ENCODE peak calls at places on chromosomes 3 and 15, in eight cellular contexts. U is right atrium auricular region, Z is mucosa of descending colon, Q is cardiac muscle cell, I is H1, V is pancreas, K is adrenal gland, C is IMR-90. X is an unnamed sample. For H3K4me1 and H3K9me3, the result is how much of the 10 kb centered on the place peaks cover.

GRCh38 chr3:169604568-169604967 is 58.9 kb downstream of the MECOM start:
- DNase-seq in Z (no peak), K (no peak), C (no peak), U (no peak), Q (peak), I (no peak), V (no peak), X (no peak)

GRCh38 chr3:186149319-186149718 is 40.4 kb upstream of the ETV5 start:
- DNase-seq in C (no peak), I (no peak), V (no peak), U (no peak), Z (no peak), K (no peak), Q (no peak), X (no peak)

GRCh38 chr3:159069076-159069475 is 267.2 kb downstream of the MFSD1 start:
- DNase-seq in C (no peak), I (no peak), K (no peak), V (no peak), Q (no peak), U (no peak), Z (no peak), X (no peak)

GRCh38 chr15:98853593-98854420 is 153.8 kb downstream of the PGPEP1L start:
- DNase-seq in K (no peak), Q (peak), U (no peak), C (no peak), Z (peak), V (no peak), I (no peak), X (no peak)

GRCh38 chr15:40695469-40695910 is 516 bp downstream of the RAD51 start:
- DNase-seq in V (no peak), I (no peak), C (peak), K (no peak), Z (no peak), U (no peak), Q (peak), X (no peak)

GRCh38 chr3:71064976-71065763 is 518.4 kb downstream of the FOXP1 start:
- DNase-seq in V (peak), U (peak), Z (peak), Q (peak), C (peak), I (no peak), K (peak), X (no peak)

GRCh38 chr3:12758025-12758830 is 831 bp downstream of the TMEM40 start:
- DNase-seq in I (no peak), V (no peak), U (peak), Z (no peak), C (peak), K (peak), Q (peak), X (no peak)

GRCh38 chr3:107432013-107432515 is 54.8 kb downstream of the CCDC54 start:
- DNase-seq in V (no peak), U (no peak), Q (peak), C (peak), K (no peak), I (no peak), Z (no peak), X (no peak)

GRCh38 chr3:108489776-108490175 is 20.6 kb downstream of the MYH15 start:
- DNase-seq in I (no peak), U (no peak), C (peak), Z (no peak), V (no peak), K (peak), Q (peak), X (peak)

GRCh38 chr15:42734076-42734672 is 2.8 kb downstream of the CDAN1 start:
- DNase-seq in I (no peak), Q (no peak), U (no peak), K (no peak), Z (no peak), C (no peak), V (no peak), X (no peak)

GRCh38 chr3:190031887-190032752 is 88.6 kb downstream of the P3H2 start:
- DNase-seq in C (peak), U (no peak), I (no peak), Z (no peak), K (no peak), V (no peak), Q (no peak), X (no peak)

GRCh38 chr3:143970773-143971366 is 753 bp upstream of the DIPK2A start:
- DNase-seq in Z (peak), V (peak), K (peak), U (peak), Q (no peak), C (peak), I (no peak), X (peak)

GRCh38 chr3:138136208-138136607 is 4.0 kb upstream of the A4GNT start:
- DNase-seq in V (no peak), C (no peak), K (no peak), Z (no peak), I (no peak), Q (no peak), U (no peak), X (no peak)

GRCh38 chr15:59456114-59456513 is 18.1 kb downstream of the FAM81A start:
- DNase-seq in K (no peak), U (no peak), Z (peak), Q (no peak), I (no peak), V (no peak), C (no peak), X (no peak)

GRCh38 chr15:93451265-93451664 is 362.3 kb upstream of the RGMA start:
- DNase-seq in Q (no peak), C (no peak), K (no peak), I (no peak), V (no peak), Z (no peak), U (no peak), X (no peak)

GRCh38 chr3:175270199-175270837 is 411.2 kb downstream of the NAALADL2 start:
- DNase-seq in V (no peak), K (no peak), U (no peak), Q (peak), C (peak), I (no peak), Z (no peak), X (no peak)

GRCh38 chr3:185932213-185932612 is 5.6 kb downstream of the TRA2B start:
- DNase-seq in V (no peak), I (no peak), K (no peak), U (no peak), Q (no peak), C (no peak), Z (no peak), X (no peak)

GRCh38 chr3:16587047-16587702 is 18.0 kb downstream of the DAZL start:
- DNase-seq in Z (no peak), I (no peak), V (no peak), U (no peak), Q (no peak), K (no peak), C (peak), X (no peak)

GRCh38 chr15:65906396-65906795 is 37.1 kb downstream of the RAB11A start:
- DNase-seq in U (no peak), Q (no peak), Z (no peak), I (no peak), C (no peak), V (no peak), K (no peak), X (no peak)

GRCh38 chr3:100277255-100277800 is 16.5 kb downstream of the TBC1D23 start:
- DNase-seq in C (peak), V (no peak), U (no peak), Z (no peak), I (no peak), K (no peak), Q (peak), X (no peak)

GRCh38 chr3:54225841-54226528 is 103.6 kb downstream of the CACNA2D3 start:
- DNase-seq in V (no peak), Z (no peak), U (no peak), K (no peak), I (no peak), Q (peak), C (no peak), X (no peak)

GRCh38 chr15:40500584-40501330 is 30.0 kb downstream of the CHST14 start:
- DNase-seq in I (no peak), U (no peak), C (peak), K (no peak), Z (no peak), V (no peak), Q (no peak), X (no peak)

GRCh38 chr3:56389213-56389830 is 78.9 kb downstream of the ERC2 start:
- DNase-seq in U (no peak), C (no peak), Z (no peak), K (no peak), Q (no peak), V (no peak), I (no peak), X (no peak)

GRCh38 chr3:2133191-2133590 is 34.5 kb downstream of the CNTN4 start:
- DNase-seq in C (no peak), I (no peak), U (no peak), K (no peak), Q (no peak), V (no peak), Z (no peak), X (no peak)

GRCh38 chr15:65050270-65050669 is 5.1 kb downstream of the SLC51B start:
- DNase-seq in K (no peak), C (peak), Z (no peak), I (no peak), V (no peak), U (no peak), Q (no peak), X (no peak)

GRCh38 chr3:126960604-126960995 is 22.3 kb upstream of the PLXNA1 start:
- DNase-seq in U (no peak), C (no peak), Z (peak), K (peak), Q (no peak), V (peak), I (no peak), X (no peak)

GRCh38 chr15:71385026-71385425 is 269.8 kb downstream of the THSD4 start:
- DNase-seq in Q (peak), U (no peak), V (no peak), C (peak), K (no peak), I (no peak), Z (no peak), X (no peak)

GRCh38 chr3:172449468-172450149 is 1.4 kb upstream of the GHSR start:
- DNase-seq in Q (peak), K (peak), Z (no peak), C (peak), U (no peak), V (peak), I (no peak), X (no peak)

GRCh38 chr3:44241706-44242105 is at the start of gene TOPAZ1:
- DNase-seq in K (no peak), Q (no peak), U (no peak), Z (no peak), C (no peak), I (no peak), V (no peak), X (no peak)

GRCh38 chr3:156211583-156211982 is 91.2 kb downstream of the KCNAB1 start:
- DNase-seq in Q (peak), U (no peak), Z (no peak), V (no peak), K (peak), I (no peak), C (peak), X (no peak)

GRCh38 chr15:30023798-30024295 is 58.9 kb upstream of the GOLGA8J start:
- DNase-seq in Z (no peak), U (no peak), I (no peak), C (peak), Q (peak), K (no peak), V (no peak), X (no peak)

GRCh38 chr3:62718515-62719320 is 156.5 kb downstream of the CADPS start:
- DNase-seq in Q (no peak), U (no peak), Z (no peak), K (no peak), I (no peak), C (no peak), V (no peak), X (no peak)

GRCh38 chr3:133573629-133574194 is at the start of gene CDV3:
- DNase-seq in K (no peak), U (peak), C (no peak), V (no peak), I (no peak), Q (no peak), Z (no peak), X (no peak)

GRCh38 chr15:63083541-63083940 is 38.1 kb upstream of the LACTB start:
- DNase-seq in C (no peak), Q (no peak), U (no peak), I (no peak), K (no peak), Z (no peak), V (no peak), X (no peak)

GRCh38 chr3:179036226-179036625 is 35.4 kb downstream of the ZMAT3 start:
- DNase-seq in Z (no peak), V (no peak), I (no peak), C (no peak), K (no peak), Q (no peak), U (no peak), X (no peak)

GRCh38 chr3:50912746-50913145 is 238.0 kb downstream of the DOCK3 start:
- DNase-seq in Q (no peak), I (no peak), C (no peak), K (no peak), U (no peak), Z (no peak), V (no peak), X (no peak)

GRCh38 chr3:126316515-126316939 is 40.7 kb downstream of the KLF15 start:
- DNase-seq in K (no peak), U (no peak), I (no peak), V (no peak), Z (no peak), C (no peak), Q (no peak), X (no peak)

GRCh38 chr3:184761120-184761841 is 49.4 kb upstream of the MAGEF1 start:
- DNase-seq in K (no peak), Z (no peak), U (no peak), V (no peak), I (no peak), C (peak), Q (peak), X (no peak)

GRCh38 chr3:195012571-195012970 is 258.4 kb downstream of the XXYLT1 start:
- DNase-seq in C (no peak), K (no peak), Q (no peak), U (no peak), V (peak), Z (no peak), I (no peak), X (no peak)

GRCh38 chr3:14368885-14369284 is 33.5 kb upstream of the SLC6A6 start:
- DNase-seq in V (no peak), C (no peak), I (no peak), Q (no peak), K (no peak), Z (no peak), U (no peak), X (no peak)

DNA sequence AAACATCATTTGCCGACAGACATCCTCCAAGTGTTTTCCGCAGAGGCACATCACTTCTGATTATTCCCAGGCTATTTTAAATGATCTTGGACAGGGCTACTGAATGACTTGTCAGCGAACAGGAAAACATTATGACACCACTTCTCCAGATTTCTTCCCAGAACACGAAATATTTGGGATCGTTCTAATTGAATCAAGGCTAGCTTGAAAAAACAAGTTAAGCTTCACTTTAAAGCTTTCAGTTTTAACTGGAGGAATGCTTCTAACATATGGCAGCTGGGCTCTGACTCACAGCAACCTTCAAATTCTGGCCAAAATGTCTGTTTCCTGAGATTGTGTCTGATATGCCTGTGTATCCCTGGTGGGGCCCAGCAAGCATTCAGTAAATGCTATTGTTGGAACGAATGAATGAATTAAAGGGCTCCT is 127.0 kb upstream of the ICE2 start:
- DNase-seq in U (no peak), I (no peak), C (peak), Z (no peak), Q (peak), V (no peak), K (peak), X (no peak)
- H3K4me3 ChIP-seq in U (peak), I (no peak), C (peak), Z (no peak), Q (no peak), V (peak), K (no peak), X (no peak)

GRCh38 chr15:70093070-70093469 is 4.6 kb downstream of the TLE3 start:
- DNase-seq in Q (peak), V (no peak), K (no peak), I (no peak), Z (no peak), U (no peak), C (no peak), X (no peak)
- H3K4me1 ChIP-seq in Q (under half), V (under half), K (under half), I (under half), Z (half or more), U (half or more), C (under half), X (under half)

DNA sequence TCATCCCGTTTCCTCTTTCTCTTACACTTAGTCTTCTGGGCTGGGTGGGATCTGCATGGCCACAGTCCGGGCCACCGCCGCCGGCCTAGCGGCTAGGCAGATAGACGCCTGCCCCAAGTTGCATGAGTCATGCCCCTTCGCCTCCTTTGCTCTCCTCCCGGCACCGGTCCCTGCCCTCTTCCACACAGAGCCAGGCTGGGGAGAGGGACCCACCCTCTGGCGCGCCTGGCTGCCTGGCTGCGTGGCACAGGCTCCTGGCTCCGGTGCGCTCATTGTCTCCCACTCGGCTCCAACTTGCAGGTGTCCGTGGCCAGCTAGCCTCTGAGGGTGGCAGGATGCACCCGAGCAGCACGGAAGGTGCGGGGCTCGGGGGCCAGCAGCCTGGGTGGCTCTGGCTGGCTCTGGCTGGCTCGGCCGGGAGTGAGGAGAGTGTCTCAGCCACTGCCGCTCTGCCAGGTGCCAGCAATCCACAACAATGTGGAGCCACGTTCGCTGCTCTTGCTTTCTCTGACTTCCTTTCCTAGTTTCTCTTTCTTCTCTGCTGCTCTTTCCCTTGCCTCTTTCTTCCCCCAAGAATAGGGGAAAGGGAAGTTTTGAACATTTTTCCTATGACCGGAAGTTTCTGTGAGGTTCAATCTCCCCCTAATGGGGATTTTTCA is 22.4 kb upstream of the MTHFS start:
- DNase-seq in C (no peak), I (no peak), U (no peak), Z (no peak), Q (no peak), K (no peak), V (no peak), X (no peak)
- H3K9me3 ChIP-seq in C (under half), I (under half), U (under half), Z (half or more), Q (under half), K (under half), V (under half), X (under half)

GRCh38 chr3:197890693-197891092 is 59.3 kb upstream of the RPL35A start:
- DNase-seq in I (no peak), Q (no peak), C (no peak), K (no peak), U (no peak), V (no peak), Z (no peak), X (no peak)

GRCh38 chr3:197888511-197888910 is 61.5 kb upstream of the RPL35A start:
- DNase-seq in Z (no peak), U (no peak), Q (no peak), C (no peak), V (no peak), I (no peak), K (no peak), X (no peak)

GRCh38 chr3:197896421-197896820 is 53.6 kb upstream of the RPL35A start:
- DNase-seq in Q (no peak), I (no peak), K (no peak), V (no peak), C (no peak), Z (no peak), U (no peak), X (no peak)

GRCh38 chr3:197889204-197889930 is 60.6 kb upstream of the RPL35A start:
- DNase-seq in U (no peak), Z (no peak), C (no peak), V (no peak), K (no peak), Q (no peak), I (no peak), X (no peak)

GRCh38 chr3:197892162-197892561 is 57.8 kb upstream of the RPL35A start:
- DNase-seq in U (no peak), K (no peak), C (no peak), Z (no peak), I (no peak), Q (no peak), V (no peak), X (no peak)
- H3K4me3 ChIP-seq in U (no peak), K (no peak), C (no peak), Z (no peak), I (no peak), Q (no peak), V (no peak), X (no peak)

GRCh38 chr3:150447084-150447483 is 39.0 kb downstream of the TSC22D2 start:
- DNase-seq in K (no peak), I (no peak), Z (no peak), U (no peak), V (no peak), Q (no peak), C (peak), X (no peak)

GRCh38 chr3:150449169-150449721 is 41.1 kb downstream of the TSC22D2 start:
- DNase-seq in C (peak), V (no peak), U (no peak), Z (no peak), Q (peak), I (no peak), K (no peak), X (no peak)

GRCh38 chr3:150450906-150451305 is 42.8 kb downstream of the TSC22D2 start:
- DNase-seq in C (no peak), I (no peak), V (no peak), K (no peak), Q (peak), Z (no peak), U (no peak), X (no peak)

GRCh38 chr3:150446470-150446977 is 38.4 kb downstream of the TSC22D2 start:
- DNase-seq in Z (no peak), K (no peak), Q (no peak), C (no peak), I (no peak), V (no peak), U (no peak), X (no peak)

DNA sequence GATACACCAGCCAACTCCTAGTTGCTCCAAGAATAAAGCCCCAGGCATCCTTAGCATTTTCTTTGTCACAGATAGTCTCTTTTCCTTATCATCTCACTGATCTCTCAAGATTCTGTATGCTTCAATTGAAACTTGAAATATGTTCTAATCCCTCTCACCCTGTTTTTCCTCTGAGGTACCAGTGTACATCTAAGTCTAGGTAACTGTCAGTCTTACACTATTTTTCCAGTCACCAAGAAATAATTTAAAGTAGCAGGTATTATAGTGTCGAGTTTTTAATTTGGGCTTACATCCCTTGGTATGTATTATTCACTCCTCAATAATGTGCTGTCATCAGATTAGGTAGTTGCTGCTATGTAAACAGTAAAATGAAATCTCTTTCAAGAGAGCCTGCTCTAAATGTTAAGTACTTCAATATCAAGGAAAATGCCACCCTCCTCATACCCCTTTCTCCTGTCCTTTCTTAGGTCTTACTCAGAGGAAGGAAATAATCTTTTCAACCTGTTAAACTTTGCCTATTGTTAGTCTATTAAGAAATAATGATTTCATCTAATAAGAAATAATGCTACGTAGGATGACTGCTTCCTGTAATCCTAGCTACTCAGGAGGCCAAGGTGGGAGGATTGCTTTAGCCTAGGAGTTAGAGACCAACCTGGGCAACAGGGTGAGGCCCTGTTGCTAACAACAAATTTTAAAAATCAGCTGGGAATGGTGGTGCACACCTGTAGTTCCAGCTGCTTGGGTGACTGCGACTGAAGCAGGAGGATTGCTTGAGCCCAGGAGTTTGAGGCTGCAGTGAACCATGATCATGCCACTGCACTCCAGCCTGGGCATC is 39.8 kb downstream of the TSC22D2 start:
- DNase-seq in C (no peak), Z (no peak), V (no peak), I (no peak), Q (no peak), K (no peak), U (no peak), X (no peak)
- H3K4me1 ChIP-seq in C (under half), Z (under half), V (under half), I (under half), Q (under half), K (under half), U (under half), X (under half)

X was measured in iPS DF 6.9.